ENCODE peak calls at places on chromosomes 4 and X, in five cellular contexts. L, C, S, X and U are unnamed samples.

GRCh38 chr4:8821151-8821950 is 50.3 kb downstream of the HMX1 start:
- DNase-seq in L (no peak), C (no peak), S (no peak), X (no peak), U (no peak)

GRCh38 chr4:25865586-25865985 is 2.8 kb upstream of the SEL1L3 start:
- DNase-seq in L (peak; percentile 51), C (no peak), S (no peak), X (no peak), U (no peak)

GRCh38 chr4:52961666-52962412 is 99.7 kb downstream of the RASL11B start:
- DNase-seq in L (no peak), C (no peak), S (no peak), X (no peak), U (no peak)

GRCh38 chr4:147928400-147928799 is 196.5 kb downstream of the ARHGAP10 start:
- DNase-seq in L (no peak), C (no peak), S (no peak), X (peak; percentile 87), U (no peak)

GRCh38 chr4:157075811-157076577 is at the start of gene GLRB:
- DNase-seq in L (peak; percentile 6), C (no peak), S (no peak), X (peak; percentile 45), U (no peak)

GRCh38 chr4:115537387-115537786 is 424.0 kb upstream of the NDST4 start:
- DNase-seq in L (no peak), C (no peak), S (no peak), X (no peak), U (peak; percentile 7)

GRCh38 chr4:41745292-41746024 is 3.1 kb downstream of the PHOX2B start:
- DNase-seq in L (no peak), C (no peak), S (no peak), X (no peak), U (no peak)

GRCh38 chr4:110164856-110165255 is 33.6 kb downstream of the ELOVL6 start:
- DNase-seq in L (no peak), C (no peak), S (no peak), X (no peak), U (no peak)

GRCh38 chr4:25925486-25926201 is 11.6 kb downstream of the SMIM20 start:
- DNase-seq in L (peak; percentile 27), C (no peak), S (peak; percentile 36), X (peak; percentile 29), U (peak; percentile 58)

GRCh38 chrX:15749642-15750610 is 11.9 kb downstream of the CA5B start:
- DNase-seq in L (no peak), C (no peak), S (no peak), X (peak; percentile 44), U (no peak)

GRCh38 chrX:129759576-129760061 is 20.1 kb upstream of the SASH3 start:
- DNase-seq in L (peak; percentile 9), C (no peak), S (no peak), X (peak; percentile 18), U (peak; percentile 51)

GRCh38 chrX:11331788-11332187 is 38.6 kb downstream of the AMELX start:
- DNase-seq in L (no peak), C (no peak), S (no peak), X (no peak), U (no peak)

GRCh38 chrX:12013220-12013619 is 125.1 kb upstream of the FRMPD4 start:
- DNase-seq in L (peak; percentile 62), C (no peak), S (no peak), X (peak; percentile 27), U (no peak)

GRCh38 chr4:10077492-10078335 is 38.9 kb downstream of the WDR1 start:
- DNase-seq in L (no peak), C (no peak), S (no peak), X (peak; percentile 40), U (no peak)

GRCh38 chrX:13483773-13484172 is 85.6 kb upstream of the EGFL6 start:
- DNase-seq in L (no peak), C (no peak), S (no peak), X (no peak), U (no peak)

GRCh38 chrX:10158279-10158939 is 1.6 kb downstream of the CLCN4 start:
- DNase-seq in L (no peak), C (no peak), S (no peak), X (peak; percentile 37), U (no peak)

GRCh38 chr4:80202784-80203553 is 5.7 kb downstream of the PRDM8 start:
- DNase-seq in L (peak; percentile 10), C (no peak), S (no peak), X (peak; percentile 37), U (peak; percentile 87)

GRCh38 chr4:164207460-164207859 is 546.5 kb upstream of the SMIM31 start:
- DNase-seq in L (no peak), C (no peak), S (no peak), X (no peak), U (no peak)

GRCh38 chr4:147737623-147738022 is 5.7 kb downstream of the ARHGAP10 start:
- DNase-seq in L (no peak), C (no peak), S (no peak), X (no peak), U (no peak)

GRCh38 chr4:168558587-168558986 is 61.7 kb downstream of the PALLD start:
- DNase-seq in L (peak; percentile 50), C (no peak), S (no peak), X (peak; percentile 95), U (no peak)

GRCh38 chr4:78642934-78643333 is 91.4 kb downstream of the ANXA3 start:
- DNase-seq in L (no peak), C (no peak), S (no peak), X (no peak), U (no peak)

DNA sequence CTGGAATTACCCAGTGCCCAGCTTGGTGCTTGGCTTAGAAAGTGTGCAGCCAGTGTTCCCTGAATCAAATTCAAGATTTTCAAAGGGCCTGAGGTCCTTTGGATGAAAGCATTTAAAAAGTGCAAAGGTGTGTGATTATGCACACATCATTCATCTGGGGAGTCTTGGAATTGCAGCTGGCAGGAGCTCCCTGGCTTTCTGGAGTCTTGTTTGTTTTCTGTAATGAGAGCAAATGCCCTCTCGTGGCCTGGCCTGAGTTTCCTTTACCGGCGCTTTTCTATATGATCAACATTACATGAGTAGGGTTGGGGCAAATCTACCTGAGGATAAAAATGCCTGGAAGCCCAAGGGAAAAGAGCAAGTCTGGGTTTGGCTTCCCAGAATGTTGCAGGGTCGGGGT is 24.6 kb upstream of the SORCS2 start:
- DNase-seq in L (peak; percentile 26), C (no peak), S (peak; percentile 40), X (no peak), U (no peak)
- TF ChIP-seq CTCF in L (no peak), C (no peak), S (no peak), X (no peak), U (no peak)

DNA sequence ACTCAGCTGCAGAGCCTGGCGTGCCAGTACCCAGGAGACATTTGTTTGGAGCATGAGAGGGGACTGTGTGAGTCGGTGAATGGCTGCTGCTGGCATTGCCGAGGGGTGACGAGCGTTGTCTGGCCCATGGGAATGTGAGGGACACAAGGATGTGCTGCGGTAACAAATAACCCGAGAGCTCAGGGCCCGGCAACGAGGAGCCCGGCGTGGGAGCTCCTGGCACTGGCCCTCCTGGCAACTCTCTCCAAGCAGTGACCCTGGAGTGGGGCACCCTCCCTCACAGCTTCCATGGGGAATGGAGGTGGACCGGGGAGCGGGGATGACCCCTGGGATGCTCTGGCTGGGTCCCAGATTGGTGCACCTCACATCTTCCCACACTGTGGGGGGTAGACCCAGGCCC is 44.0 kb upstream of the SORCS2 start:
- DNase-seq in L (no peak), C (no peak), S (no peak), X (no peak), U (no peak)
- TF ChIP-seq MYC in L (no peak), C (no peak), S (no peak), X (no peak), U (no peak)

DNA sequence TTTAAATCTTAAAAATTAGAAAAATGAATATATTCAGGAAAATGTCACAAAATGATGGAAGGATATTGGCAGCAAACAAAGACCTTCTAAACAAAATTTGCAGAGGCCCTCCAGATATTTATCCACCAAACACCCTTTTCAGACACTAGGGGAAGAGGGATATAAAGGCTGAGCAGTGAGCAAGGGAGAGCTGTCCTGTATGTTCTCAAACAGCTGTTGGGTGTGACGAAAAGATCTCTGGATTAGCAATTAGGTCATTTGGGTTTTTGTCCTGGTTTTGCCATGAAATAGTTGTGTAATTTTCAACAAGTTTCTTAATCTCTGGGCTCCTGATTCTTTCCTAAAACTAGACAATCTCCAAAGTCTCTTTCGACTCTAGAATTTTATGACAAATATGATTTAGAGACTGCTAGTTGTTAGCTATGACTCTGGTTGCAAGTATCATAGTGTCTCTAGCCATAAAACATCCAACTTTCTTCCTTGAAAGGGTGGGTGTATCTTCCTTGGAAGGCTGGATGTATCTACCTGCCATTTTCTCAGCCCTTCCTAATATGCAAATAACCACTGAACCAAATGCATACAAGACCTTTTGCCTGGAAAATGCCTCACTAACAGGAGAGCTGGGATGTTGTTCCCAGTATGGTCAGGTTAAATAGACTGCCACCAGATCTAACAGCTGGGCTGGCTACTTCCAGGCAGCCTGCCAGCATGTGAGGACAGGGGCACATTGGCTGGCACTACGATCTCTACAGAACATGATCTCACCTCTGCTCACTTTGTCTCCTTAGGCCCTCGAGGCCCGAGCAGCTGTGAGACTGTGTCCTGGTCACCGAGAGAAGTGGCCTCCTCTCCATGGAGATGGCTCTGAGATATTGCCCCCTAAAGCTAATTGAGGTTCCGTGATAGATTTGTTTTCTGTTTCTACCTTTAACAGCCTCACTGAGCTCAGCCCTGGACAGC is 225.5 kb upstream of the JADE1 start:
- DNase-seq in L (no peak), C (no peak), S (no peak), X (no peak), U (no peak)
- TF ChIP-seq CTCF in L (no peak), C (no peak), S (no peak), X (no peak), U (no peak)

GRCh38 chr4:4334798-4335520 is 44.9 kb downstream of the ZBTB49 start:
- DNase-seq in L (peak; percentile 45), C (no peak), S (peak; percentile 60), X (peak; percentile 52), U (peak; percentile 65)
- TF ChIP-seq MYC in L (no peak), C (no peak), S (no peak), X (no peak), U (no peak)

GRCh38 chr4:185209031-185209851 is at the start of gene SNX25:
- DNase-seq in L (peak; percentile 78), C (no peak), S (peak; percentile 73), X (peak; percentile 82), U (peak; percentile 86)
- TF ChIP-seq CTCF in L (peak; percentile 30), C (no peak), S (peak; percentile 52), X (no peak), U (no peak)

DNA sequence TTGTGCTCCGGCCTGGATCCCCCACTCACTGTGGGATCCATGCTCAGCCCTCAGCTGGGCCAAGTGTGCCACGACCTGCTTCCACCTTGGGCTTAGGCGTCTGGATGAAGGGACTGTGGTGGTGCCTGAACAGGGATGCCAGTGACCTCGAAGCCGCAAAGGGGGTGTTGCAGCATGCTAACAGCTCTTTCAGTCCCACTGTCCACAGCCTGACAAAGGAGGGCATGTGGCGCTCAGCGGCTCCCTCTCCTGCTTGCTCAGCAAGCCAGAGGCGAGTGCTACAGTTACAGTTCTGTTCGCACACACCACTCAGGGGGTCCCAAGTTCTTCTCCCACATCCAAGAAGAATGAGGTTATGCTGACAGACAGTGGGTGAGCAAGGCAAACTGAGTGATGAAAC is 5.2 kb upstream of the IGBP1 start:
- DNase-seq in L (no peak), C (no peak), S (no peak), X (no peak), U (no peak)
- TF ChIP-seq MYC in L (no peak), C (no peak), S (no peak), X (no peak), U (no peak)

GRCh38 chr4:121998024-121998423 is 46.2 kb upstream of the TRPC3 start:
- DNase-seq in L (peak; percentile 6), C (no peak), S (no peak), X (no peak), U (peak; percentile 3)
- TF ChIP-seq CTCF in L (no peak), C (no peak), S (no peak), X (no peak), U (no peak)